ENCODE peak calls at places on chromosomes 16 and 17, in ten cellular contexts. K is psoas muscle, Y is retinal pigment epithelial cell, C is cardiac fibroblast, R is AG04450, F is adrenal gland, U is stomach, J is dorsolateral prefrontal cortex, S is left lung, P is colonic mucosa. Q is an unnamed sample.

GRCh38 chr16:57667526-57668258 is 414 bp upstream of the ADGRG3 start:
- DNase-seq in K (no peak), Y (no peak), C (no peak), R (no peak), F (peak), U (peak), J (no peak), S (peak), P (no peak), Q (no peak)

GRCh38 chr16:3089717-3090592 is 9.1 kb downstream of the ZSCAN10 start:
- DNase-seq in K (peak), Y (no peak), C (no peak), R (no peak), F (no peak), U (no peak), J (no peak), S (no peak), P (no peak), Q (no peak)

GRCh38 chr17:7549401-7550055 is 670 bp downstream of the TNFSF12 start:
- DNase-seq in K (no peak), Y (no peak), C (no peak), R (no peak), F (no peak), U (peak), J (no peak), S (no peak), P (peak), Q (no peak)

GRCh38 chr17:80026359-80027042 is 9.2 kb downstream of the TBC1D16 start:
- DNase-seq in K (peak), Y (no peak), C (no peak), R (no peak), F (no peak), U (peak), J (no peak), S (no peak), P (peak), Q (no peak)

GRCh38 chr16:79593074-79593531 is 7.4 kb downstream of the MAF start:
- DNase-seq in K (no peak), Y (no peak), C (no peak), R (no peak), F (peak), U (no peak), J (no peak), S (no peak), P (no peak), Q (no peak)

GRCh38 chr17:62094175-62094574 is 29.1 kb upstream of the MED13 start:
- DNase-seq in K (no peak), Y (no peak), C (peak), R (no peak), F (no peak), U (no peak), J (no peak), S (no peak), P (no peak), Q (no peak)

GRCh38 chr16:23857256-23857891 is 21.6 kb downstream of the PRKCB start:
- DNase-seq in K (no peak), Y (no peak), C (no peak), R (no peak), F (no peak), U (no peak), J (no peak), S (no peak), P (no peak), Q (no peak)

GRCh38 chr17:14396542-14396941 is 95.7 kb downstream of the HS3ST3B1 start:
- DNase-seq in K (no peak), Y (peak), C (peak), R (no peak), F (no peak), U (no peak), J (no peak), S (no peak), P (no peak), Q (no peak)

GRCh38 chr17:10156579-10157488 is 41.6 kb downstream of the GAS7 start:
- DNase-seq in K (peak), Y (no peak), C (no peak), R (no peak), F (peak), U (peak), J (no peak), S (peak), P (peak), Q (no peak)

GRCh38 chr17:49439305-49439672 is 24.6 kb upstream of the PHB1 start:
- DNase-seq in K (no peak), Y (no peak), C (no peak), R (no peak), F (no peak), U (no peak), J (no peak), S (no peak), P (no peak), Q (no peak)
- TF ChIP-seq CTCF in K (no peak), Y (no peak), C (no peak), R (no peak), F (no peak), U (no peak), J (no peak), S (no peak), P (no peak), Q (no peak)

DNA sequence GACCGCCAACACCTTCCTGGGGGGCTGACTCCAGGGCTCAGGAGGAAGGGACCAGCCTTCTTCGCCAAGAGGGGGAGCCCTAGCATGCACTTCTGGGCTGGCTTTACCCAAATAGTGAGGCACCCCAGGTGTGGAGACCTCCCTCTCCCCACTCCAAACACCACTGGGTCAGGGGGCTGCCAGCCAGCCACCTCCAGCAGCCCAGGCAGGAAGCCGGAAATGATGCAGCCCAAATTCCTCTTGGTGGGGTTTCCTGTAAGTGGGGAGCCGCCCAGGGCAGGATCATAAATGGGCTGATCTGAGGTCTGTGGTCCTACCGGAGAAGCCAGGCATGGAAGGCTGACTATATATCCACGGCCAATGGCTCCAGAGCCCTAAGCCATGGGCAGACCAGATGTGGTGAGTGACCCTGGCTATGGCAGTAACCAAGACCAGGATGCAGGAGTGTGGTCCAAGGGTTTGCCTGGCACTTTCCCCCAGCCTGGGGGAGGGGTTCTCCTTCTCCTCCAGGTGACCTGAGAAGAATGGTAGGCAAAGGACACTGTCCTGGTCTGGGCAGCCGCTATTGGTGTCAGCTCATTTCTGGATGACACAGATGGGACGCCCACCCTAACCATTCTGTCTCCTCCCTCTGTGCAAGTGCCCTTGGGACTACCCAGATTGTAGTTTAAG is 4.2 kb downstream of the GIT1 start:
- DNase-seq in K (peak), Y (no peak), C (peak), R (no peak), F (peak), U (no peak), J (no peak), S (peak), P (no peak), Q (no peak)
- H3K4me3 ChIP-seq in K (peak), Y (no peak), C (no peak), R (no peak), F (no peak), U (no peak), J (no peak), S (peak), P (no peak), Q (no peak)

GRCh38 chr16:70162041-70162451 is 11.5 kb upstream of the CLEC18C start:
- DNase-seq in K (no peak), Y (peak), C (peak), R (peak), F (no peak), U (no peak), J (no peak), S (no peak), P (no peak), Q (peak)

GRCh38 chr16:70160821-70161220 is 12.8 kb upstream of the CLEC18C start:
- DNase-seq in K (no peak), Y (no peak), C (no peak), R (no peak), F (no peak), U (no peak), J (no peak), S (peak), P (no peak), Q (no peak)

GRCh38 chr16:70160388-70160787 is 13.2 kb upstream of the CLEC18C start:
- DNase-seq in K (no peak), Y (no peak), C (no peak), R (no peak), F (no peak), U (no peak), J (no peak), S (peak), P (no peak), Q (no peak)

GRCh38 chr16:70161350-70161749 is 12.2 kb upstream of the CLEC18C start:
- DNase-seq in K (no peak), Y (no peak), C (no peak), R (no peak), F (no peak), U (no peak), J (no peak), S (peak), P (no peak), Q (no peak)

DNA sequence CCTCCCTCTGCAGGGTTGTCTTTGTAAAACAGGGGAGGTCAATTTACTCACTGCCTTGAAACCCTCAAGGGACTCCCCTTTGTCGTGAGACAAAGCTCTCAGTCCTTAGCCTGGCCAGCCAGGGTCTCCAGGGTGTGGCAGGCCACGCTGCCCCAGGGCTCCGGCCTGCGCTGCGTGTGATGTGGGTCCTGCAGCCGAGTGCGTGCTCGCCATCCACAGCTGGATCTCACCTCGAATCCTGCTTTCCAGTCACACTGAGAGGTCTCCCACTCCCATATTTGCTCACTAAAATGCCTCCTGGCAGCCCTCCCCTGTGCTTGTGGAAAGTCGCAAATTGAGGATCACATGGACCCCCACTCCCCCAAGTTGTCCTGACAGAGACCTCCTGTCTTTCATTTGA is 10.0 kb upstream of the CLEC18C start:
- DNase-seq in K (no peak), Y (no peak), C (no peak), R (no peak), F (no peak), U (no peak), J (no peak), S (peak), P (no peak), Q (no peak)
- TF ChIP-seq CTCF in K (no peak), Y (no peak), C (no peak), R (no peak), F (no peak), U (no peak), J (no peak), S (no peak), P (no peak), Q (no peak)

GRCh38 chr17:31307640-31308039 is 6.2 kb downstream of the EVI2B start:
- DNase-seq in K (no peak), Y (no peak), C (no peak), R (no peak), F (no peak), U (no peak), J (no peak), S (no peak), P (no peak), Q (no peak)
- H3K4me3 ChIP-seq in K (no peak), Y (no peak), C (no peak), R (no peak), F (no peak), U (no peak), J (no peak), S (peak), P (no peak), Q (no peak)

GRCh38 chr17:45218895-45219661 is 2.6 kb upstream of the FMNL1 start:
- DNase-seq in K (peak), Y (peak), C (peak), R (peak), F (peak), U (peak), J (peak), S (peak), P (peak), Q (no peak)
- TF ChIP-seq CTCF in K (peak), Y (peak), C (peak), R (peak), F (peak), U (peak), J (peak), S (peak), P (peak), Q (peak)

GRCh38 chr16:69171325-69172095 is 15.5 kb upstream of the SNTB2 start:
- DNase-seq in K (no peak), Y (no peak), C (peak), R (peak), F (no peak), U (no peak), J (no peak), S (no peak), P (no peak), Q (peak)
- H3K4me3 ChIP-seq in K (no peak), Y (no peak), C (no peak), R (no peak), F (no peak), U (no peak), J (no peak), S (no peak), P (no peak), Q (no peak)

GRCh38 chr16:49454426-49455180 is 81.0 kb downstream of the C16orf78 start:
- DNase-seq in K (peak), Y (no peak), C (no peak), R (no peak), F (no peak), U (peak), J (no peak), S (no peak), P (no peak), Q (no peak)
- TF ChIP-seq CTCF in K (no peak), Y (no peak), C (no peak), R (no peak), F (no peak), U (no peak), J (no peak), S (no peak), P (no peak), Q (no peak)

Q was measured in kidney epithelial cell.